ENCODE peak calls at places on chromosomes 1 and 21, in four cellular contexts. A is dermis blood vessel endothelial cell, O is Caco-2, Y is lung microvascular endothelial cell. V is an unnamed sample.

GRCh38 chr1:157521056-157521455 is 31.3 kb downstream of the FCRL5 start:
- DNase-seq in O (no peak), Y (no peak), A (no peak), V (no peak)

GRCh38 chr1:86068126-86068805 is 88.3 kb downstream of the COL24A1 start:
- DNase-seq in Y (peak; percentile 11), A (no peak), O (no peak), V (peak; percentile 68)

GRCh38 chr1:36008546-36009197 is 75.2 kb upstream of the TEKT2 start:
- DNase-seq in Y (peak; percentile 90), A (peak; percentile 95), O (no peak), V (peak; percentile 82)

GRCh38 chr1:168535536-168535935 is 8.3 kb downstream of the XCL2 start:
- DNase-seq in O (no peak), A (no peak), Y (no peak), V (no peak)

GRCh38 chr1:206505702-206506375 is 1.5 kb upstream of the RASSF5 start:
- DNase-seq in A (peak; percentile 47), O (no peak), Y (peak; percentile 30), V (no peak)

GRCh38 chr1:207806531-207807394 is 54.9 kb downstream of the CD46 start:
- DNase-seq in A (no peak), O (no peak), Y (no peak), V (no peak)

GRCh38 chr1:45913925-45914501 is 110.6 kb downstream of the MAST2 start:
- DNase-seq in Y (no peak), A (no peak), O (no peak), V (no peak)

GRCh38 chr1:115654663-115655306 is 13.0 kb downstream of the VANGL1 start:
- DNase-seq in O (no peak), A (peak; percentile 69), Y (peak; percentile 78), V (peak; percentile 72)

GRCh38 chr1:208205216-208206013 is 38.8 kb downstream of the PLXNA2 start:
- DNase-seq in A (no peak), Y (no peak), O (no peak), V (no peak)

GRCh38 chr21:41663805-41664788 is 102.8 kb downstream of the RIPK4 start:
- DNase-seq in Y (peak; percentile 75), O (peak; percentile 80), A (peak; percentile 61), V (peak; percentile 6)

GRCh38 chr1:19087017-19087736 is 122.9 kb downstream of the UBR4 start:
- DNase-seq in A (no peak), O (no peak), Y (no peak), V (no peak)

GRCh38 chr1:51072040-51072439 is 30.0 kb upstream of the C1orf185 start:
- DNase-seq in A (no peak), O (no peak), Y (no peak), V (no peak)

GRCh38 chr1:209900734-209901133 is 37.3 kb upstream of the SYT14 start:
- DNase-seq in O (no peak), Y (no peak), A (peak; percentile 45), V (peak; percentile 16)

GRCh38 chr1:226095286-226095685 is 32.8 kb downstream of the H3-3A start:
- DNase-seq in Y (no peak), O (no peak), A (no peak), V (no peak)

GRCh38 chr1:181516706-181517105 is 33.4 kb downstream of the CACNA1E start:
- DNase-seq in O (no peak), A (no peak), Y (no peak), V (no peak)

GRCh38 chr1:72954943-72955342 is 672.6 kb upstream of the NEGR1 start:
- DNase-seq in O (no peak), A (no peak), Y (no peak), V (no peak)

GRCh38 chr1:154611150-154611865 is 3.3 kb upstream of the ADAR start:
- DNase-seq in Y (no peak), O (no peak), A (peak; percentile 26), V (no peak)

GRCh38 chr1:200351826-200352549 is 57.8 kb downstream of the ZNF281 start:
- DNase-seq in Y (peak; percentile 28), A (peak; percentile 45), O (no peak), V (peak; percentile 56)

GRCh38 chr1:1564278-1564677 is 10.4 kb downstream of the SSU72 start:
- DNase-seq in Y (no peak), O (no peak), A (no peak), V (no peak)

V was measured in endothelial cell of umbilical vein.